ENCODE peak calls at places on chromosomes 6 and 20, in six cellular contexts. Z is GM12892, F is GM12878, E is HepG2, P is K562, L is H1. V is an unnamed sample.
A peak's percentile ranks its signal among the peaks of the same experiment; 100 is the strongest.

GRCh38 chr6:107466062-107466461 is 6.7 kb upstream of the PDSS2 start:
- DNase-seq in Z (no peak), F (no peak), E (no peak), P (no peak), L (no peak), V (no peak)

GRCh38 chr6:154510144-154510905 is at the start of gene CNKSR3:
- DNase-seq in Z (peak; percentile 27), F (no peak), E (peak; percentile 95), P (peak; percentile 95), L (peak; percentile 87), V (peak; percentile 48)

GRCh38 chr6:108737594-108738546 is 110.4 kb upstream of the ARMC2 start:
- DNase-seq in Z (no peak), F (no peak), E (no peak), P (peak; percentile 93), L (no peak), V (no peak)

GRCh38 chr20:49945306-49945700 is 9.1 kb downstream of the RNF114 start:
- DNase-seq in Z (no peak), F (no peak), E (no peak), P (no peak), L (no peak), V (no peak)

GRCh38 chr6:56430629-56431600 is 183.5 kb upstream of the COL21A1 start:
- DNase-seq in Z (no peak), F (no peak), E (no peak), P (no peak), L (no peak), V (no peak)

GRCh38 chr6:131636880-131637792 is at the start of gene ENPP3:
- DNase-seq in Z (no peak), F (no peak), E (peak; percentile 89), P (peak; percentile 47), L (no peak), V (no peak)

GRCh38 chr6:73516712-73517489 is 3.9 kb downstream of the EEF1A1 start:
- DNase-seq in Z (no peak), F (no peak), E (no peak), P (no peak), L (no peak), V (no peak)

GRCh38 chr20:18258126-18258860 is 30.0 kb upstream of the ZNF133 start:
- DNase-seq in Z (no peak), F (no peak), E (peak; percentile 39), P (no peak), L (no peak), V (no peak)

GRCh38 chr6:140537211-140537610 is 1162.8 kb upstream of the CITED2 start:
- DNase-seq in Z (no peak), F (no peak), E (no peak), P (no peak), L (no peak), V (no peak)

GRCh38 chr6:44227138-44227770 is 3.9 kb downstream of the SLC29A1 start:
- DNase-seq in Z (no peak), F (no peak), E (no peak), P (no peak), L (no peak), V (no peak)

GRCh38 chr20:11754451-11754850 is 163.2 kb upstream of the BTBD3 start:
- DNase-seq in Z (no peak), F (no peak), E (no peak), P (no peak), L (no peak), V (no peak)

GRCh38 chr20:49345538-49345937 is 67.7 kb upstream of the ZNFX1 start:
- DNase-seq in Z (no peak), F (no peak), E (no peak), P (no peak), L (no peak), V (no peak)

GRCh38 chr6:170006524-170007467 is 255.4 kb downstream of the ERMARD start:
- DNase-seq in Z (no peak), F (no peak), E (no peak), P (no peak), L (peak; percentile 86), V (no peak)

GRCh38 chr6:146601352-146601751 is 2.6 kb downstream of the ADGB start:
- DNase-seq in Z (no peak), F (no peak), E (no peak), P (no peak), L (no peak), V (no peak)

GRCh38 chr6:146594495-146594894 is 4.3 kb upstream of the ADGB start:
- DNase-seq in Z (no peak), F (no peak), E (no peak), P (no peak), L (no peak), V (no peak)

GRCh38 chr6:146595981-146596731 is 2.6 kb upstream of the ADGB start:
- DNase-seq in Z (no peak), F (no peak), E (no peak), P (no peak), L (no peak), V (no peak)

GRCh38 chr6:146602526-146602925 is 3.8 kb downstream of the ADGB start:
- DNase-seq in Z (no peak), F (no peak), E (no peak), P (no peak), L (no peak), V (no peak)

GRCh38 chr6:146598785-146599405 is at the start of gene ADGB:
- DNase-seq in Z (no peak), F (no peak), E (peak; percentile 36), P (peak; percentile 75), L (peak; percentile 89), V (no peak)
- TF ChIP-seq TAF1 in Z (no peak), F (no peak), E (no peak), P (no peak), L (no peak), V (no peak)

DNA sequence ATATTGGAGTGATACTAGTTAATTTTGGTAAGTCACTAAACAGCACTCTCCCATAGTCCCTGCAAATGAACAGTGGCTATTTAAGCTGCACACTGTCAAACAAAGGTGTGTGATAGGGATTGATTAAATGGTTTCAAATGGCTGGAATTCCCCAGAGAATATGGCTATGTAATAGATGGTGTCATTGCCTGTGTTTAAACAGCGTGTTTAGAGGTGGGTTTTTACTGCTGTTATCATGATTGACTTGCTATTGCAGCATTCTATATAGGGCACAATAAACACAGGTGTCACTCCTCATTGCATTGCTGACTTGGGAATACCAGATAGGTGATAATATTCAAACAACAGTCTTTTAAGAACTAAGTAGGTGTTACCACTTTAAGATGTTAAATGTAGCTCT is 171.7 kb upstream of the MAN1A1 start:
- DNase-seq in Z (no peak), F (no peak), E (no peak), P (no peak), L (no peak), V (no peak)
- TF ChIP-seq POLR2AphosphoS5 in Z (no peak), F (no peak), E (no peak), P (no peak), L (no peak), V (no peak)

GRCh38 chr6:142885182-142885867 is 59.7 kb downstream of the HIVEP2 start:
- DNase-seq in Z (no peak), F (peak; percentile 89), E (peak; percentile 84), P (peak; percentile 31), L (no peak), V (no peak)
- TF ChIP-seq POLR2A in Z (peak; percentile 64), F (peak; percentile 49), E (no peak), P (no peak), L (no peak), V (peak; percentile 35)

DNA sequence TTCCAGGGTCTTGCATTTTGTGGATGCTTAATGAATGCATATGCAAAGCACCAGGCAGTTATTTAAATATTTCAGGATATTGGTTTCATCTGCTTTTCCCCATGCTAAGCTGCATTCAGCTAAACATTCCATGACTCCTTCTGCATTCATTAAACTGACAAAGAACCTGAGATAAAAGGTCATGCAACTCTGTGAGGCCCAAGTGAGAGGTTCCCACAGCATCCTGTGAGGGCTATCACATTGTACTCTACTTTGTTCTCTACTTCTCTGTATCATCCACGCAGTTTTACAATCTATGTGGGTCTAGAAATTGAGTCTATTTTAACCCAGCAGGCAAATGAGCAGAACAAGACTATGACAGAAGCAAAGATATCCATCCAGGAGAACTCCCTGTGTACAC is 86.4 kb upstream of the PRSS16 start:
- DNase-seq in Z (no peak), F (no peak), E (no peak), P (no peak), L (no peak), V (no peak)
- TF ChIP-seq TAF1 in Z (no peak), F (no peak), E (no peak), P (no peak), L (no peak), V (no peak)

DNA sequence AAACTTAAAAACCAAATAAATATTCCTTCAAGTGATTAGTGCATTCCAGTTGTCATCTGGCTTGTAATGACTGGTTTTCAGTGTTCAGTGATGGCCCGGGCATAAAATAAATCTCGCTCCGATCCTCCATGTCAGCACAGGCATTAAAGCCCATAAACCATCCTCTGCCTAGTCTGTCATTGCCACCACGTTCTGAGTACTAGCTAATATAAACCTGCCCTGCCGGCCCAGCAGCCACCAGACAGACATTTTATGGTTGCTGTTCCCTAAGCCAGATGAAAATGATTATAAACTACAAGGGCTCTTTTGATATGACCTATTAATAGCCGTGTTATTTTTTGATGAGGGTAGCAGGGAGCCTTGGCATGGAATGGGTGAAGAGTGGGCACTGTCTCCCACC is 232.3 kb upstream of the GMDS start:
- DNase-seq in Z (no peak), F (no peak), E (no peak), P (no peak), L (no peak), V (no peak)
- TF ChIP-seq POLR2AphosphoS5 in Z (no peak), F (no peak), E (no peak), P (no peak), L (no peak), V (no peak)

GRCh38 chr6:30800876-30801275 is 56.5 kb upstream of the IER3 start:
- DNase-seq in Z (no peak), F (no peak), E (no peak), P (no peak), L (no peak), V (no peak)
- TF ChIP-seq POLR2A in Z (no peak), F (no peak), E (no peak), P (no peak), L (no peak), V (no peak)

V was measured in GM12891.